ENCODE peak calls at places on chromosomes 4 and X, in eight cellular contexts. One of them, this sample, is unnamed.

GRCh38 chrX:154597221-154597620 is 12.3 kb downstream of the CTAG1A start:
- DNase-seq in GM12865: no peak
- DNase-seq in heart right ventricle: no peak
- DNase-seq in cardiac fibroblast: no peak
- DNase-seq in left ventricle myocardium inferior: no peak
- DNase-seq in CD8-positive, alpha-beta T cell: no peak
- DNase-seq in lower lobe of right lung: no peak
- DNase-seq in MM.1S: no peak
- DNase-seq in this sample: no peak

GRCh38 chr4:168732714-168733113 is 235.9 kb downstream of the PALLD start:
- DNase-seq in GM12865: no peak
- DNase-seq in heart right ventricle: no peak
- DNase-seq in cardiac fibroblast: no peak
- DNase-seq in left ventricle myocardium inferior: no peak
- DNase-seq in CD8-positive, alpha-beta T cell: no peak
- DNase-seq in lower lobe of right lung: no peak
- DNase-seq in MM.1S: no peak
- DNase-seq in this sample: no peak

GRCh38 chr4:168335621-168336020 is 17.1 kb upstream of the DDX60 start:
- DNase-seq in GM12865: no peak
- DNase-seq in heart right ventricle: no peak
- DNase-seq in cardiac fibroblast: no peak
- DNase-seq in left ventricle myocardium inferior: no peak
- DNase-seq in CD8-positive, alpha-beta T cell: no peak
- DNase-seq in lower lobe of right lung: no peak
- DNase-seq in MM.1S: no peak
- DNase-seq in this sample: no peak

GRCh38 chrX:13464599-13465275 is 104.7 kb upstream of the EGFL6 start:
- DNase-seq in GM12865: no peak
- DNase-seq in heart right ventricle: no peak
- DNase-seq in cardiac fibroblast: peak; percentile 36
- DNase-seq in left ventricle myocardium inferior: no peak
- DNase-seq in CD8-positive, alpha-beta T cell: no peak
- DNase-seq in lower lobe of right lung: no peak
- DNase-seq in MM.1S: no peak
- DNase-seq in this sample: no peak

GRCh38 chrX:71996826-71997225 is 86.2 kb downstream of the NHSL2 start:
- DNase-seq in GM12865: no peak
- DNase-seq in heart right ventricle: peak; percentile 35
- DNase-seq in cardiac fibroblast: peak; percentile 55
- DNase-seq in left ventricle myocardium inferior: peak; percentile 44
- DNase-seq in CD8-positive, alpha-beta T cell: no peak
- DNase-seq in lower lobe of right lung: no peak
- DNase-seq in MM.1S: no peak
- DNase-seq in this sample: no peak

GRCh38 chr4:26022346-26022891 is 108.4 kb downstream of the SMIM20 start:
- DNase-seq in GM12865: no peak
- DNase-seq in heart right ventricle: no peak
- DNase-seq in cardiac fibroblast: no peak
- DNase-seq in left ventricle myocardium inferior: no peak
- DNase-seq in CD8-positive, alpha-beta T cell: no peak
- DNase-seq in lower lobe of right lung: no peak
- DNase-seq in MM.1S: no peak
- DNase-seq in this sample: peak; percentile 48

GRCh38 chr4:100983426-100983825 is 363.9 kb downstream of the PPP3CA start:
- DNase-seq in GM12865: no peak
- DNase-seq in heart right ventricle: no peak
- DNase-seq in cardiac fibroblast: no peak
- DNase-seq in left ventricle myocardium inferior: no peak
- DNase-seq in CD8-positive, alpha-beta T cell: no peak
- DNase-seq in lower lobe of right lung: no peak
- DNase-seq in MM.1S: no peak
- DNase-seq in this sample: no peak

GRCh38 chr4:164623099-164623498 is 130.8 kb upstream of the SMIM31 start:
- DNase-seq in GM12865: no peak
- DNase-seq in heart right ventricle: no peak
- DNase-seq in cardiac fibroblast: no peak
- DNase-seq in left ventricle myocardium inferior: no peak
- DNase-seq in CD8-positive, alpha-beta T cell: no peak
- DNase-seq in lower lobe of right lung: no peak
- DNase-seq in MM.1S: no peak
- DNase-seq in this sample: no peak

GRCh38 chr4:168645933-168646768 is 149.3 kb downstream of the PALLD start:
- DNase-seq in GM12865: no peak
- DNase-seq in heart right ventricle: peak; percentile 41
- DNase-seq in cardiac fibroblast: no peak
- DNase-seq in left ventricle myocardium inferior: peak; percentile 31
- DNase-seq in CD8-positive, alpha-beta T cell: no peak
- DNase-seq in lower lobe of right lung: no peak
- DNase-seq in MM.1S: no peak
- DNase-seq in this sample: no peak

GRCh38 chr4:40940764-40941163 is 191.0 kb downstream of the NSUN7 start:
- DNase-seq in GM12865: no peak
- DNase-seq in heart right ventricle: no peak
- DNase-seq in cardiac fibroblast: peak; percentile 32
- DNase-seq in left ventricle myocardium inferior: no peak
- DNase-seq in CD8-positive, alpha-beta T cell: no peak
- DNase-seq in lower lobe of right lung: no peak
- DNase-seq in MM.1S: no peak
- DNase-seq in this sample: no peak

GRCh38 chrX:153494061-153494460 is 719 bp upstream of the BGN start:
- DNase-seq in GM12865: no peak
- DNase-seq in heart right ventricle: no peak
- DNase-seq in cardiac fibroblast: no peak
- DNase-seq in left ventricle myocardium inferior: no peak
- DNase-seq in CD8-positive, alpha-beta T cell: no peak
- DNase-seq in lower lobe of right lung: no peak
- DNase-seq in MM.1S: no peak
- DNase-seq in this sample: no peak

GRCh38 chr4:75950416-75950815 is 9.6 kb upstream of the NAAA start:
- DNase-seq in GM12865: no peak
- DNase-seq in heart right ventricle: no peak
- DNase-seq in cardiac fibroblast: no peak
- DNase-seq in left ventricle myocardium inferior: no peak
- DNase-seq in CD8-positive, alpha-beta T cell: no peak
- DNase-seq in lower lobe of right lung: no peak
- DNase-seq in MM.1S: no peak
- DNase-seq in this sample: no peak

DNA sequence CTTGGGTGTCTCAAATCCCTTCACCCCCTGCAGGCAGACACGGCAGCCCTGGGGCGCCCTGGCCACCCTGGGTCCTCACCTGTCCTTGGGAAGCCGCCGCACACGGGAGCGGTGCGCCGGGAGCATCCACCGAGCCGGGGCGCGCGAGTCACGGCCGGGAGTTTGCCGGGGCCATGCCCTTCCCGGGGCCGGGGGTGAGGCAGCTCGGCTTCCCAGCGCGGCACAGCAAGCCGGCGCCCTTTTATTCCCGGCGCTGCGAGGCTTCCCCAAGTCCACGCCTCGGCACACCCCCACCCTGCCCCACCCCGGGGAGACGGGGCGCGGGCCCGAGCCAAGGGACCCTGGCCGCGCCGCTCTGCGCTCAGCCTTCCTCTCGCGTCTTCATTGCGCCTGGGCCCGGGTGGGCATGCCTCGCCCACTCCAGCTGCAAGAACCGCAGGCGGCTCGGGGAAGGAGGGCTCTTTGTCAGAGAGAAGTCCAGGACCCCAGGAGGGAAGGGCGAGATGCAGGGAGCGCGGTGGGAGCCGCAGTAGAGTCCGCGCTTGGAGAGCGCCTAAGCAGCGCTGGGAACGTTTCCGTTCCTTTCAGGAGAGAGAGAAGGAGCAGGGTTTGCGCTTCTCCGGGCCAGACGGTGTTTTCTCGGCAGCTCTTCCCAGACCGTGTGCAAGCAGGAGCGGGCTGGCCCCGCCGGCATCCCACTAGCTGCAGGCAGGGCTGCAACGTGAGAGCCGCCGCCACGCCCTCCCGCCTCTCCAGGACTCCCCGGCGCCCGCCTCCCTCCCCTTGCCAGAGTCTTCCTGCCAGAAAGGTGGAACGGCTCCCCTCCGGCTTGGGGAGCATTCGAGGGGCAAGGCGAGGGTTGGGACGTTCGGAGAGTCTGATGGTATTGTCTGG is at the start of gene MXRA5:
- DNase-seq in GM12865: no peak
- DNase-seq in heart right ventricle: peak; percentile 18
- DNase-seq in cardiac fibroblast: peak; percentile 15
- DNase-seq in left ventricle myocardium inferior: peak; percentile 17
- DNase-seq in CD8-positive, alpha-beta T cell: no peak
- DNase-seq in lower lobe of right lung: no peak
- DNase-seq in MM.1S: no peak
- DNase-seq in this sample: no peak
- H3K4me3 ChIP-seq in GM12865: no peak within 1 kb of the TSS
- H3K4me3 ChIP-seq in heart right ventricle: peak within 1 kb of the TSS; percentile 18
- H3K4me3 ChIP-seq in cardiac fibroblast: no peak within 1 kb of the TSS
- H3K4me3 ChIP-seq in left ventricle myocardium inferior: peak within 1 kb of the TSS; percentile 65
- H3K4me3 ChIP-seq in CD8-positive, alpha-beta T cell: no peak within 1 kb of the TSS
- H3K4me3 ChIP-seq in lower lobe of right lung: peak within 1 kb of the TSS; percentile 42
- H3K4me3 ChIP-seq in MM.1S: no peak within 1 kb of the TSS
- H3K4me3 ChIP-seq in this sample: no peak within 1 kb of the TSS

GRCh38 chr4:151760713-151761661 is at the start of gene GATB:
- DNase-seq in GM12865: peak; percentile 96
- DNase-seq in heart right ventricle: peak; percentile 85
- DNase-seq in cardiac fibroblast: peak; percentile 97
- DNase-seq in left ventricle myocardium inferior: peak; percentile 91
- DNase-seq in CD8-positive, alpha-beta T cell: peak; percentile 87
- DNase-seq in lower lobe of right lung: peak; percentile 94
- DNase-seq in MM.1S: peak; percentile 97
- DNase-seq in this sample: peak; percentile 96
- TF ChIP-seq CTCF in GM12865: peak; percentile 55
- TF ChIP-seq CTCF in heart right ventricle: peak; percentile 56
- TF ChIP-seq CTCF in cardiac fibroblast: peak; percentile 48
- TF ChIP-seq CTCF in left ventricle myocardium inferior: peak; percentile 70
- TF ChIP-seq CTCF in CD8-positive, alpha-beta T cell: peak; percentile 51
- TF ChIP-seq CTCF in lower lobe of right lung: peak; percentile 53
- TF ChIP-seq CTCF in MM.1S: peak; percentile 43
- TF ChIP-seq CTCF in this sample: peak; percentile 64

GRCh38 chrX:118022803-118023202 is 93.8 kb downstream of the KLHL13 start:
- DNase-seq in GM12865: no peak
- DNase-seq in heart right ventricle: no peak
- DNase-seq in cardiac fibroblast: no peak
- DNase-seq in left ventricle myocardium inferior: no peak
- DNase-seq in CD8-positive, alpha-beta T cell: no peak
- DNase-seq in lower lobe of right lung: no peak
- DNase-seq in MM.1S: no peak
- DNase-seq in this sample: no peak
- H3K4me3 ChIP-seq in GM12865: no peak overlapping the region
- H3K4me3 ChIP-seq in heart right ventricle: no peak overlapping the region
- H3K4me3 ChIP-seq in cardiac fibroblast: no peak overlapping the region
- H3K4me3 ChIP-seq in left ventricle myocardium inferior: no peak overlapping the region
- H3K4me3 ChIP-seq in CD8-positive, alpha-beta T cell: no peak overlapping the region
- H3K4me3 ChIP-seq in lower lobe of right lung: no peak overlapping the region
- H3K4me3 ChIP-seq in MM.1S: no peak overlapping the region
- H3K4me3 ChIP-seq in this sample: no peak overlapping the region

GRCh38 chr4:3747582-3747906 is 18.6 kb upstream of the ADRA2C start:
- DNase-seq in GM12865: no peak
- DNase-seq in heart right ventricle: no peak
- DNase-seq in cardiac fibroblast: no peak
- DNase-seq in left ventricle myocardium inferior: no peak
- DNase-seq in CD8-positive, alpha-beta T cell: no peak
- DNase-seq in lower lobe of right lung: no peak
- DNase-seq in MM.1S: no peak
- DNase-seq in this sample: peak; percentile 17
- TF ChIP-seq CTCF in GM12865: peak; percentile 33
- TF ChIP-seq CTCF in heart right ventricle: no peak
- TF ChIP-seq CTCF in cardiac fibroblast: peak; percentile 30
- TF ChIP-seq CTCF in left ventricle myocardium inferior: peak; percentile 54
- TF ChIP-seq CTCF in CD8-positive, alpha-beta T cell: no peak
- TF ChIP-seq CTCF in lower lobe of right lung: peak; percentile 29
- TF ChIP-seq CTCF in MM.1S: peak; percentile 19
- TF ChIP-seq CTCF in this sample: no peak

DNA sequence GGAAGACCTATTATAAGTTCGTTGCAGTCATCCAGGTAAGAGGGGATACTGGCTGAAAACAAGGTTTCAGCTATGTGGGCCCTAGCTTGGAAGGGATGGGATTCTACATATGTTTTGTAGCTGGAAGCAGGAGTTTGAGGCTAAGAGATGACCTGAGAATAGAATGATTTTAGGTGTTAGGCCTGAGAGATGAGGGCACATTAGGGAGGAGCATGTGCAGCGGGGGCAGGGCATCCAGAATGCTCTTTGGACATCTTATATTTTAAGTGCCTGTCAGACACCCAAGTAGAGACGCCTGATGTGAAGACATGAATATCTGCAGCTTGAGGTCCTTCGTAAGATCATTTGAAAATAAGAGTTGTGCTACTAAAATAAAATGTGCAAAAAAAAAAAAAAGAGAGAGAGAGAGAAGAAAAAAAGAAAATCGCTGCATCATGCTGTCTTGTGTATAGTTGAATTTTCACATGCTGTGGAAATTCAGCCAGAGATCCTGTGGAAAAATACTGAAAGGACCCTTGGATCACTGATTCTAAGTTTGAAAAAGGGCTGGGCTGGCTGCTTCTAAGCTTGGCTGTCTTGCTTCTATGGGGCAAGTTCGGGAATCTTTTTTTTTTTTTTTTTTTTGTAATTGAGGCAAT is 340.9 kb upstream of the GATB start:
- DNase-seq in GM12865: no peak
- DNase-seq in heart right ventricle: no peak
- DNase-seq in cardiac fibroblast: no peak
- DNase-seq in left ventricle myocardium inferior: no peak
- DNase-seq in CD8-positive, alpha-beta T cell: no peak
- DNase-seq in lower lobe of right lung: no peak
- DNase-seq in MM.1S: no peak
- DNase-seq in this sample: no peak
- H3K4me3 ChIP-seq in GM12865: no peak overlapping the region
- H3K4me3 ChIP-seq in heart right ventricle: no peak overlapping the region
- H3K4me3 ChIP-seq in cardiac fibroblast: no peak overlapping the region
- H3K4me3 ChIP-seq in left ventricle myocardium inferior: no peak overlapping the region
- H3K4me3 ChIP-seq in CD8-positive, alpha-beta T cell: peak overlapping the region; percentile 61
- H3K4me3 ChIP-seq in lower lobe of right lung: no peak overlapping the region
- H3K4me3 ChIP-seq in MM.1S: no peak overlapping the region
- H3K4me3 ChIP-seq in this sample: no peak overlapping the region